ENCODE peak calls at places on chromosomes 13 and 19, in ten cellular contexts. Y, X, A, C, P, V, M, R, S and N are unnamed samples.

GRCh38 chr13:110337287-110337686 is 30.2 kb downstream of the COL4A2 start:
- DNase-seq in Y (peak), X (no peak), A (no peak), C (no peak), P (peak), V (no peak), M (no peak), R (no peak), S (no peak), N (no peak)

GRCh38 chr19:51980116-51980736 is 6.4 kb downstream of the ZNF350 start:
- DNase-seq in Y (peak), X (no peak), A (no peak), C (no peak), P (no peak), V (no peak), M (no peak), R (no peak), S (no peak), N (no peak)

GRCh38 chr13:34412295-34412694 is 529.8 kb upstream of the NBEA start:
- DNase-seq in Y (no peak), X (no peak), A (no peak), C (no peak), P (no peak), V (no peak), M (no peak), R (no peak), S (no peak), N (no peak)

GRCh38 chr19:58500242-58500641 is 11.6 kb downstream of the SLC27A5 start:
- DNase-seq in Y (no peak), X (no peak), A (no peak), C (no peak), P (no peak), V (no peak), M (no peak), R (no peak), S (no peak), N (no peak)

GRCh38 chr13:113489549-113490495 is 689 bp downstream of the DCUN1D2 start:
- DNase-seq in Y (peak), X (peak), A (peak), C (peak), P (peak), V (peak), M (peak), R (no peak), S (peak), N (peak)

GRCh38 chr13:36709136-36709895 is 35.5 kb downstream of the SERTM1 start:
- DNase-seq in Y (no peak), X (no peak), A (no peak), C (no peak), P (no peak), V (no peak), M (no peak), R (no peak), S (no peak), N (no peak)

GRCh38 chr13:92251815-92252214 is 853.4 kb downstream of the GPC5 start:
- DNase-seq in Y (no peak), X (no peak), A (no peak), C (no peak), P (no peak), V (no peak), M (no peak), R (no peak), S (no peak), N (no peak)

GRCh38 chr13:55199132-55199531 is 1941.6 kb upstream of the PRR20A start:
- DNase-seq in Y (no peak), X (no peak), A (no peak), C (no peak), P (no peak), V (no peak), M (no peak), R (no peak), S (peak), N (no peak)

GRCh38 chr19:13621413-13621812 is 115.1 kb upstream of the CACNA1A start:
- DNase-seq in Y (no peak), X (no peak), A (no peak), C (peak), P (no peak), V (no peak), M (no peak), R (no peak), S (no peak), N (peak)

GRCh38 chr19:13804830-13805683 is 9.8 kb downstream of the ZSWIM4 start:
- DNase-seq in Y (no peak), X (peak), A (no peak), C (no peak), P (peak), V (no peak), M (no peak), R (no peak), S (no peak), N (no peak)

GRCh38 chr19:48994035-48994386 is 324 bp downstream of the RUVBL2 start:
- DNase-seq in Y (no peak), X (no peak), A (no peak), C (no peak), P (no peak), V (no peak), M (no peak), R (no peak), S (no peak), N (no peak)

GRCh38 chr13:41222259-41222852 is 28.0 kb upstream of the KBTBD7 start:
- DNase-seq in Y (peak), X (peak), A (peak), C (peak), P (no peak), V (no peak), M (peak), R (peak), S (peak), N (no peak)

GRCh38 chr19:5857203-5858081 is 6.2 kb upstream of the FUT3 start:
- DNase-seq in Y (no peak), X (no peak), A (no peak), C (no peak), P (no peak), V (no peak), M (no peak), R (no peak), S (no peak), N (no peak)

GRCh38 chr19:23823952-23824389 is 65.3 kb upstream of the ZNF681 start:
- DNase-seq in Y (no peak), X (no peak), A (no peak), C (no peak), P (no peak), V (no peak), M (no peak), R (no peak), S (peak), N (no peak)

GRCh38 chr19:44807162-44807561 is 1.7 kb upstream of the BCAM start:
- DNase-seq in Y (peak), X (no peak), A (no peak), C (no peak), P (no peak), V (peak), M (no peak), R (no peak), S (no peak), N (no peak)

GRCh38 chr13:74869846-74870245 is 612.1 kb downstream of the TBC1D4 start:
- DNase-seq in Y (no peak), X (no peak), A (no peak), C (no peak), P (no peak), V (no peak), M (no peak), R (no peak), S (no peak), N (no peak)
- TF ChIP-seq POLR2A in Y (no peak), X (no peak), A (no peak), C (no peak), P (no peak), V (no peak), M (no peak), R (no peak), S (no peak), N (no peak)

DNA sequence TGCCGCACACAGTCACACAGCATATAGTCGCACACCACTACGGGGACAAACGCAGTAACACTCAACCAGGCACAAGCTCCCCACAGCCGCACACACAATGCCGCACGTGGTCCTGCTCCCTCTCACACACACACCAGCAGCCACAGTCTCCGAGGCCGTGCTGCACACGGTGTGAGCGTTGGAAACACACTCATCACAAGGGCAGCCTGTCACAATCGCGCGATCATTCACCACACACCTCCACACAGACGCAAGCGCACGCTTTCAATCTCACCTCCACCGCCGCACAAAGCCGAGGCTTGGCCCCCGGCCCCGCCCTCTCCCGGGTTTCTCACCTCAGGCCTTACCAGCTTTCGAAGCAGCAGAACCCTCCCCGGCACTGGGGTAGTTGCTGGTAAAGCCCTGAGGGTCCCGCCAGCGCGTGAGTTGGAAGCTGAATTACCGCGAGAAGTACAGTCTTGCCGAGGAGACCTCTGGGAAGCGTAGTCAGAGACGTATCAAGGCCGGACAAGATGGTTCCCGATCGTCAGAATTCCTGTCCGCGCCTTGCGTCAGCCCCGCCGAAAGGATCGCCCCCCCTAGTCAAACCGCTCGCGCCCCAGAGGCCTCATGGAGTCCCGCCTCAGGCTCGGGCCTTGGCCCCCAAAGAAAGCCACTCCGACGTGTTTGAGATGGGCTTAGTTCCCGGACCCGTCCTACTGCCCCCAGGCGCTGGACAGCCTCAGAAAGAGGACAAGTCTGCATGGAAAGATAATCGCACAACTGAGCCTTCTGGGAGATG is at the start of gene ZNF566:
- DNase-seq in Y (peak), X (peak), A (peak), C (peak), P (peak), V (peak), M (peak), R (peak), S (peak), N (peak)
- TF ChIP-seq POLR2A in Y (no peak), X (peak), A (peak), C (peak), P (peak), V (peak), M (peak), R (no peak), S (no peak), N (peak)

GRCh38 chr19:4374451-4375163 is 25.7 kb downstream of the SH3GL1 start:
- DNase-seq in Y (peak), X (no peak), A (peak), C (peak), P (peak), V (peak), M (no peak), R (peak), S (peak), N (peak)
- TF ChIP-seq POLR2A in Y (no peak), X (no peak), A (peak), C (no peak), P (no peak), V (no peak), M (peak), R (no peak), S (no peak), N (no peak)

GRCh38 chr19:4046362-4046691 is 20.4 kb downstream of the ZBTB7A start:
- DNase-seq in Y (no peak), X (no peak), A (no peak), C (no peak), P (no peak), V (no peak), M (no peak), R (no peak), S (no peak), N (no peak)
- TF ChIP-seq POLR2A in Y (no peak), X (no peak), A (no peak), C (no peak), P (no peak), V (no peak), M (no peak), R (no peak), S (no peak), N (no peak)

GRCh38 chr19:4054471-4055208 is 12.1 kb downstream of the ZBTB7A start:
- DNase-seq in Y (no peak), X (no peak), A (no peak), C (no peak), P (no peak), V (no peak), M (no peak), R (no peak), S (no peak), N (no peak)

GRCh38 chr19:4053423-4054324 is 13.0 kb downstream of the ZBTB7A start:
- DNase-seq in Y (no peak), X (no peak), A (peak), C (no peak), P (no peak), V (no peak), M (no peak), R (no peak), S (no peak), N (no peak)

GRCh38 chr19:4052993-4053422 is 13.7 kb downstream of the ZBTB7A start:
- DNase-seq in Y (no peak), X (no peak), A (peak), C (no peak), P (no peak), V (no peak), M (no peak), R (no peak), S (no peak), N (peak)

GRCh38 chr19:4051175-4052101 is 15.3 kb downstream of the ZBTB7A start:
- DNase-seq in Y (no peak), X (no peak), A (peak), C (peak), P (no peak), V (no peak), M (no peak), R (no peak), S (no peak), N (peak)

GRCh38 chr19:4052114-4052992 is 14.3 kb downstream of the ZBTB7A start:
- DNase-seq in Y (no peak), X (no peak), A (peak), C (peak), P (peak), V (no peak), M (no peak), R (no peak), S (no peak), N (peak)
- TF ChIP-seq POLR2A in Y (no peak), X (no peak), A (no peak), C (no peak), P (no peak), V (no peak), M (peak), R (no peak), S (no peak), N (no peak)

DNA sequence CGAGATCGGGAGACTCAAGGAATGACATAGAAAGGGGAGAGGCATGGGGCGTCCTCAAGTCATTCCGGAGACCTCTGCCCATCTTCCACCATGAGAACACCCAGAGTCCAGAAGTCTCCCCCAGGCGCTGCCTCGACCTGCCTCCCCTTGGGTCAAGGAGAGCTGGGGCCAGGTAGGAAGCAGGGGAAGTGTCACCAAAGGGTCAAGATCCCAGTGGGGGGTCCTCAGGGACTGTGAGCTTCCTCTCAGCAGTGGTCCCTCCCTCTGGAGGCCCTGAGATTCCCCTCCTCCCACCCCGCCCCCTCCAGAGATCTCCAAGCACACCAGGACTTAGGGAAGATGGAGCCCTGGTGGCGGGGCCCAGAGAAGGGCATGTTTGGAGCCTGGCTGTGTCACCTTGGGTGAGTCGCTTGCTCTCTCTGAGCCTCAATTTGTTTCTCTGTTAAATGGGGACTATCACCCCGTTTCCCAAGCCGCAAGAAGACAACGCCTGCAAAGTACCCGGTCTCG is 919 bp downstream of the DACT3 start:
- DNase-seq in Y (no peak), X (peak), A (peak), C (no peak), P (peak), V (peak), M (no peak), R (no peak), S (no peak), N (no peak)
- TF ChIP-seq POLR2A in Y (no peak), X (no peak), A (no peak), C (no peak), P (no peak), V (no peak), M (no peak), R (no peak), S (no peak), N (no peak)